ENCODE peak calls at places on chromosomes 4 and X, in nine cellular contexts. O is skeletal muscle cell; V is activated T-cell treated with anti-CD3 and anti-CD28 coated beads for 24 hours; I is fibroblast of lung; N is HS-5; X is activated B cell treated with CpG ODN at 0.5 μM for 24 hours; W is COR-L47; J is esophagus muscularis mucosa; F is CD4-positive, alpha-beta T cell. Q is an unnamed sample.

GRCh38 chrX:40908026-40908425 is 172.7 kb upstream of the MED14 start:
- DNase-seq in O (no peak), V (no peak), I (peak), N (no peak), X (no peak), W (no peak), J (no peak), F (no peak), Q (no peak)

GRCh38 chrX:121571333-121571732 is 523.9 kb downstream of the GLUD2 start:
- DNase-seq in O (no peak), V (no peak), I (no peak), N (no peak), X (no peak), W (no peak), J (no peak), F (no peak), Q (no peak)

GRCh38 chr4:3307486-3307885 is 14.7 kb downstream of the RGS12 start:
- DNase-seq in O (no peak), V (no peak), I (no peak), N (no peak), X (no peak), W (no peak), J (no peak), F (no peak), Q (no peak)

GRCh38 chr4:128782076-128782715 is 27.3 kb upstream of the JADE1 start:
- DNase-seq in O (no peak), V (peak), I (no peak), N (no peak), X (peak), W (peak), J (no peak), F (peak), Q (peak)

GRCh38 chr4:526189-526909 is 27.3 kb downstream of the PIGG start:
- DNase-seq in O (no peak), V (no peak), I (no peak), N (no peak), X (no peak), W (no peak), J (no peak), F (no peak), Q (no peak)

GRCh38 chr4:155120536-155120935 is 87.9 kb upstream of the NPY2R start:
- DNase-seq in O (no peak), V (no peak), I (no peak), N (no peak), X (no peak), W (no peak), J (no peak), F (no peak), Q (no peak)

GRCh38 chr4:38869511-38869910 is 1.9 kb downstream of the FAM114A1 start:
- DNase-seq in O (no peak), V (no peak), I (no peak), N (no peak), X (no peak), W (no peak), J (no peak), F (no peak), Q (no peak)

GRCh38 chr4:19693949-19694597 is 557.6 kb upstream of the SLIT2 start:
- DNase-seq in O (no peak), V (no peak), I (no peak), N (no peak), X (no peak), W (peak), J (no peak), F (no peak), Q (no peak)

GRCh38 chr4:175413561-175413960 is 398.5 kb downstream of the GPM6A start:
- DNase-seq in O (no peak), V (no peak), I (no peak), N (no peak), X (no peak), W (no peak), J (no peak), F (no peak), Q (no peak)

GRCh38 chr4:1290165-1290977 is 680 bp downstream of the MAEA start:
- DNase-seq in O (no peak), V (no peak), I (no peak), N (no peak), X (no peak), W (no peak), J (no peak), F (no peak), Q (no peak)

GRCh38 chr4:77699731-77700210 is 94.2 kb downstream of the CXCL13 start:
- DNase-seq in O (peak), V (no peak), I (peak), N (peak), X (no peak), W (no peak), J (no peak), F (no peak), Q (no peak)

GRCh38 chr4:154911097-154911496 is 130.0 kb downstream of the RBM46 start:
- DNase-seq in O (peak), V (no peak), I (no peak), N (no peak), X (no peak), W (no peak), J (no peak), F (no peak), Q (no peak)

GRCh38 chr4:42454755-42455154 is 57.5 kb downstream of the SHISA3 start:
- DNase-seq in O (no peak), V (no peak), I (no peak), N (no peak), X (no peak), W (no peak), J (no peak), F (no peak), Q (no peak)

GRCh38 chrX:50905334-50905733 is 5.2 kb upstream of the BMP15 start:
- DNase-seq in O (no peak), V (no peak), I (peak), N (no peak), X (no peak), W (no peak), J (no peak), F (no peak), Q (no peak)

GRCh38 chr4:575281-576141 is 584 bp downstream of the TMEM271 start:
- DNase-seq in O (peak), V (no peak), I (peak), N (no peak), X (no peak), W (peak), J (no peak), F (no peak), Q (no peak)

GRCh38 chr4:186726150-186726439 is 2.4 kb upstream of the FAT1 start:
- DNase-seq in O (no peak), V (no peak), I (no peak), N (no peak), X (no peak), W (no peak), J (no peak), F (no peak), Q (no peak)

GRCh38 chr4:92172203-92172602 is 131.6 kb upstream of the GRID2 start:
- DNase-seq in O (no peak), V (no peak), I (peak), N (no peak), X (no peak), W (no peak), J (no peak), F (no peak), Q (no peak)

GRCh38 chr4:186299291-186299690 is 33.3 kb downstream of the F11 start:
- DNase-seq in O (no peak), V (no peak), I (no peak), N (no peak), X (no peak), W (no peak), J (no peak), F (no peak), Q (no peak)

GRCh38 chrX:149002320-149002719 is 501.9 kb downstream of the AFF2 start:
- DNase-seq in O (no peak), V (no peak), I (no peak), N (no peak), X (no peak), W (no peak), J (no peak), F (no peak), Q (no peak)

GRCh38 chr4:122481766-122482405 is 25.4 kb upstream of the IL2 start:
- DNase-seq in O (no peak), V (no peak), I (peak), N (peak), X (no peak), W (no peak), J (no peak), F (no peak), Q (no peak)

Q was measured in activated T-helper 9 cell treated with anti-CD3 and anti-CD28 coated beads, Interleukin-2, amount 50 U/mL, for 16 hours.